ENCODE peak calls at places on chromosome 13, in six cellular contexts. One of them, this sample, is unnamed.

GRCh38 chr13:49218493-49219051 is 1.6 kb upstream of the MLNR start:
- DNase-seq in heart right ventricle: no peak
- DNase-seq in choroid plexus epithelial cell: peak; percentile 29
- DNase-seq in AG04449: no peak
- DNase-seq in neural crest cell: no peak
- DNase-seq in HFFc6: no peak
- DNase-seq in this sample: no peak

GRCh38 chr13:21850013-21851006 is 179.4 kb downstream of the FGF9 start:
- DNase-seq in heart right ventricle: no peak
- DNase-seq in choroid plexus epithelial cell: no peak
- DNase-seq in AG04449: no peak
- DNase-seq in neural crest cell: no peak
- DNase-seq in HFFc6: no peak
- DNase-seq in this sample: no peak

GRCh38 chr13:112889351-112890290 is 79.4 kb upstream of the MCF2L start:
- DNase-seq in heart right ventricle: no peak
- DNase-seq in choroid plexus epithelial cell: no peak
- DNase-seq in AG04449: no peak
- DNase-seq in neural crest cell: no peak
- DNase-seq in HFFc6: no peak
- DNase-seq in this sample: no peak

GRCh38 chr13:98050041-98050466 is 92.8 kb upstream of the FARP1 start:
- DNase-seq in heart right ventricle: no peak
- DNase-seq in choroid plexus epithelial cell: no peak
- DNase-seq in AG04449: no peak
- DNase-seq in neural crest cell: no peak
- DNase-seq in HFFc6: peak; percentile 29
- DNase-seq in this sample: no peak

GRCh38 chr13:75369986-75370385 is 112.0 kb downstream of the TBC1D4 start:
- DNase-seq in heart right ventricle: no peak
- DNase-seq in choroid plexus epithelial cell: no peak
- DNase-seq in AG04449: no peak
- DNase-seq in neural crest cell: no peak
- DNase-seq in HFFc6: no peak
- DNase-seq in this sample: no peak

GRCh38 chr13:33800646-33801186 is 17.2 kb upstream of the RFC3 start:
- DNase-seq in heart right ventricle: no peak
- DNase-seq in choroid plexus epithelial cell: no peak
- DNase-seq in AG04449: no peak
- DNase-seq in neural crest cell: no peak
- DNase-seq in HFFc6: no peak
- DNase-seq in this sample: no peak

GRCh38 chr13:28850226-28850625 is 30.1 kb downstream of the MTUS2 start:
- DNase-seq in heart right ventricle: no peak
- DNase-seq in choroid plexus epithelial cell: no peak
- DNase-seq in AG04449: no peak
- DNase-seq in neural crest cell: no peak
- DNase-seq in HFFc6: no peak
- DNase-seq in this sample: no peak

GRCh38 chr13:79457948-79458347 is 23.0 kb upstream of the NDFIP2 start:
- DNase-seq in heart right ventricle: no peak
- DNase-seq in choroid plexus epithelial cell: peak; percentile 93
- DNase-seq in AG04449: no peak
- DNase-seq in neural crest cell: no peak
- DNase-seq in HFFc6: peak; percentile 89
- DNase-seq in this sample: no peak

GRCh38 chr13:102769679-102770078 is 3.9 kb downstream of the TEX30 start:
- DNase-seq in heart right ventricle: no peak
- DNase-seq in choroid plexus epithelial cell: peak; percentile 51
- DNase-seq in AG04449: no peak
- DNase-seq in neural crest cell: no peak
- DNase-seq in HFFc6: no peak
- DNase-seq in this sample: no peak

GRCh38 chr13:60583196-60583908 is 186.3 kb downstream of the TDRD3 start:
- DNase-seq in heart right ventricle: no peak
- DNase-seq in choroid plexus epithelial cell: peak; percentile 84
- DNase-seq in AG04449: peak; percentile 12
- DNase-seq in neural crest cell: no peak
- DNase-seq in HFFc6: peak; percentile 9
- DNase-seq in this sample: no peak

DNA sequence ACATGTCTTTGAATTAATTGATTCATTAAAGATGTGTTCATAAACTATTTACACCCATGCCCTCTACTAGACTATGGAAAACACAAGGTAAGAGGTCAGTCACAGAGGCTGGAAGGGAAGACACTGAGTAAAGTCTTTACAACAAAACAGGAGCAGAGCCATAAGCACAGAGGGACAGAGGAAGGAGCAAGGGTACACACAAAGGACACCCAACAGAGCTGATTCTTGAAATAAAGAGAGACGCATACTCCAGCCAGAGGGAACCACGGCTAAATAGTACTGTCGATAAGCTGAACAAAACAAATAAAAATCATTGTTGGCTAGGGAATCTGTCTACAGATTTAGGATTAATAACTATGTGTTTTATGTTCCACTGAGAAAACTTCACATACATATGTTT is 289.2 kb downstream of the EFNB2 start:
- DNase-seq in heart right ventricle: no peak
- DNase-seq in choroid plexus epithelial cell: no peak
- DNase-seq in AG04449: no peak
- DNase-seq in neural crest cell: no peak
- DNase-seq in HFFc6: no peak
- DNase-seq in this sample: no peak
- TF ChIP-seq CTCF in heart right ventricle: no peak
- TF ChIP-seq CTCF in choroid plexus epithelial cell: no peak
- TF ChIP-seq CTCF in AG04449: no peak
- TF ChIP-seq CTCF in neural crest cell: no peak
- TF ChIP-seq CTCF in HFFc6: no peak
- TF ChIP-seq CTCF in this sample: no peak

DNA sequence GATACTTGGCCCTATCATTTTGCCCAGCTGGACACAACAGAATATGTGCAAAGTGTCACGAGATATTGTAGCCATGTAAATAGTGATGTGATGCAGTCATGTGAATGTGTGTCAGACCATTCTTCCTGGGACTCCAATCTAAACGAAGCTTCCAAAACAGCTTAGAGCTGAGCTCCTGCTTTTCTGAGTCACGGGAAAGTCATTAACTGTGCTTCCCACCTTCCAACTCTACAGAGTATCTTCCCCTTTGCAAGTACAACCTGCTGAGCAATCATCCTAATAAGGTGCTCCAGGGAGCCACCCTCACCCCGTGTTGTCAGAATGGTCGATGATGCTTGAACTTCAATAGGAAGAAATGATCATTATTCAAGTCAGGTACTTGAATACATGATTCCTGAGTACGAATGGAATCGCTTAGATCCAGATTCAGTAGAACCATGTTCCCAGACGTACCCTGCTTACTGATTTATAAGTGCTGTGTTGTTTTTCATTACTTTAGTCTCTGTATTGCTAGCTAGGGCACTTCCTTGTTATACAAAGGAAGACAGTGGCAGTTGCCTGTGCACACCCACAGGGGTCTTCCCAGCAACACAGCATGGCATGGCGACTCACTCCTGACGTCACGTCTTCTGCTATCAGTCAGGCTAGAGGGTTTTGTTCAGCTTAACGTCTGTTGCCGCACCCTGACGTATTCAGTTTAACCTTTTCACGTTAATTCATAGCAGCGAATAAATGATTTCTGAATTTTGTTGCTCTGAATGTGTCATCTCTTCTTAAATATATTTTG is 294.9 kb downstream of the MYO16 start:
- DNase-seq in heart right ventricle: no peak
- DNase-seq in choroid plexus epithelial cell: peak; percentile 73
- DNase-seq in AG04449: no peak
- DNase-seq in neural crest cell: no peak
- DNase-seq in HFFc6: peak; percentile 10
- DNase-seq in this sample: no peak
- TF ChIP-seq CTCF in heart right ventricle: no peak
- TF ChIP-seq CTCF in choroid plexus epithelial cell: no peak
- TF ChIP-seq CTCF in AG04449: no peak
- TF ChIP-seq CTCF in neural crest cell: no peak
- TF ChIP-seq CTCF in HFFc6: no peak
- TF ChIP-seq CTCF in this sample: no peak

DNA sequence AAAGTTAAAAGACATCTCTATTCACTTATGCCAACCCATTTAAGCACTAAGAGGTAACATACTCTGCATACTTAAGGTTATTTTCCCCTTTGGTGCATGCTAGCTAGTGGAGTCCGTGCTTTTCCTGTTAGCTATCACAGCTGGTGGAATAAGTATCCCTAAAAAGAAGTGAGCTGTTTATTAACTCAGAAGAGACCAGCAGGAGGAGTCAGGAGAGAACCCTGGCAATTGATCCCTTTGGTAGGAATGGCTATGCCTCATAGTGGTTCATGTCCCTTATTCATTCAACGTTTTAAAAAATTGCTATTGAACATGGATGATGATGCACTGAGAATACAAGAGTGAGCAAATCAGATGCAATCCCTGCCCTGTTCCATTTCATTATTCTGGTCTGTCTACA is 12.4 kb upstream of the NEK5 start:
- DNase-seq in heart right ventricle: no peak
- DNase-seq in choroid plexus epithelial cell: peak; percentile 18
- DNase-seq in AG04449: no peak
- DNase-seq in neural crest cell: no peak
- DNase-seq in HFFc6: no peak
- DNase-seq in this sample: no peak
- TF ChIP-seq CTCF in heart right ventricle: no peak
- TF ChIP-seq CTCF in choroid plexus epithelial cell: peak; percentile 29
- TF ChIP-seq CTCF in AG04449: no peak
- TF ChIP-seq CTCF in neural crest cell: no peak
- TF ChIP-seq CTCF in HFFc6: no peak
- TF ChIP-seq CTCF in this sample: peak; percentile 15

DNA sequence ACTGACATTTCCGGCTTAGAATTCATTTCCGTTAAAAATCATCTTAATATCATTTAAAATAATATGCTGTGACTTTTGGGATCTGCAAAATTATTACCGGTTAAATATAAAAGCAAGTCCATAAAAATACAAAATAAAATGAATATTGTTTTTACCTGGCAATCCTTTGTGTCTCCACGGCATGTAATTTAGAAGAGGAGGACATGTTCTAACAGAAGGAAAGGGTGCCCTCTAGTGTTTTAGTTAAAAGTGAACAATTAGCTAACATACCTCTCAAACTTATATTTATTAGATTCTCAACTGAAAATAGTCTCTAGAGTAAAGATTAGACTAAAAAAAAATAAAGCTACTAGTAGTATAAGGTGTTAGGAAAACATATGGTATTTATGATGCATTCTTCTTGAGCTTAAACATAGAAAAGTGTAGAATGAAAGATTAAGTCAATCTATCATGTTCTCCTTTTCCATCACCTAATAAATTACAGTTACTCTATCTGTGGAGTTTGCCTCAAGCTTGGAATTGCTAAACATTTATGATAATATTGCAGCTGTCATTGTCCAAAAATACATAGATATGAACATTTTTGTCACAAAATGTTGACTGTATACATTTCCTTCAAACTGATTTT is 676.7 kb upstream of the SPRY2 start:
- DNase-seq in heart right ventricle: no peak
- DNase-seq in choroid plexus epithelial cell: peak; percentile 76
- DNase-seq in AG04449: no peak
- DNase-seq in neural crest cell: no peak
- DNase-seq in HFFc6: peak; percentile 30
- DNase-seq in this sample: no peak
- TF ChIP-seq CTCF in heart right ventricle: peak; percentile 58
- TF ChIP-seq CTCF in choroid plexus epithelial cell: peak; percentile 61
- TF ChIP-seq CTCF in AG04449: peak; percentile 17
- TF ChIP-seq CTCF in neural crest cell: peak; percentile 83
- TF ChIP-seq CTCF in HFFc6: peak; percentile 80
- TF ChIP-seq CTCF in this sample: peak; percentile 73

GRCh38 chr13:27620377-27621115 is at the start of gene LNX2:
- DNase-seq in heart right ventricle: peak; percentile 99
- DNase-seq in choroid plexus epithelial cell: peak; percentile 98
- DNase-seq in AG04449: peak; percentile 65
- DNase-seq in neural crest cell: peak; percentile 96
- DNase-seq in HFFc6: peak; percentile 95
- DNase-seq in this sample: peak; percentile 99

GRCh38 chr13:27621366-27622101 is at the start of gene POLR1D:
- DNase-seq in heart right ventricle: peak; percentile 81
- DNase-seq in choroid plexus epithelial cell: peak; percentile 80
- DNase-seq in AG04449: no peak
- DNase-seq in neural crest cell: peak; percentile 50
- DNase-seq in HFFc6: peak; percentile 38
- DNase-seq in this sample: peak; percentile 80

GRCh38 chr13:27621116-27621365 is 651 bp upstream of the POLR1D start:
- DNase-seq in heart right ventricle: no peak
- DNase-seq in choroid plexus epithelial cell: no peak
- DNase-seq in AG04449: no peak
- DNase-seq in neural crest cell: no peak
- DNase-seq in HFFc6: no peak
- DNase-seq in this sample: no peak

GRCh38 chr13:27622881-27623280 is 1.2 kb downstream of the POLR1D start:
- DNase-seq in heart right ventricle: no peak
- DNase-seq in choroid plexus epithelial cell: no peak
- DNase-seq in AG04449: no peak
- DNase-seq in neural crest cell: no peak
- DNase-seq in HFFc6: no peak
- DNase-seq in this sample: no peak

DNA sequence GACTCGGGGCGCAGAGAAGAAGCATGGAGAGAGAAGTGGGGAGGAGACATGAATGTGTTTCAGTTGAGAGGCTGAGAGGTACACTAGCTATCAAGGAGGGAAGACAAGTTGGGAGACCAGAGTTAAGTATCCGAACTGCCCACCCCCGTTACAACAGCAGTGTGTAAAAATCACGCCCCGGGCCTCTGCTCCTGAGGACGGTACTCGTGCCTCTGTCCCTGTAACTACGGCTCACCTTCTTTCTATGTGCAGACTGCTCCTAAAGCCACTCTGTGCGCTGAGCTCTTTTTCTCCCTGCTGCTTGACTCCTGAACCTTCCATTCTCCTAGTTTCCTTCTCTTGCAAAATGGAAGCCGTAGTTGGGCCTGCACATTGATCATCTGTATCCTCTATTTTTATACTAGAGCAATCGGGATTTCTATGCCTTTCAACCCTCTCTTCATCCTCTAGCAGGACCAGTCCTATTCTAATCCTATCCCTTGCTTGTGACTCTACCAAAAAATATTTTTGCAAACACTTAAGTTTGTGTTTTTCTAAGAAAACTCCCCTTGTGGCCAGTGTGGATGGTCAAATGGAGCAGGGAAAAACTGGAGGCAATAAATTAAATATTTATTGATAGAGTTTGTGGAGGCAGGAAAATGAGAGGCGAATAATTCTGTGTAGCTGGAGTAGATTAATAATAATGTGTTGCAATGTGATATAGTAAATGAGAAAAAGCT is 569 bp downstream of the POLR1D start:
- DNase-seq in heart right ventricle: no peak
- DNase-seq in choroid plexus epithelial cell: peak; percentile 26
- DNase-seq in AG04449: no peak
- DNase-seq in neural crest cell: no peak
- DNase-seq in HFFc6: peak; percentile 45
- DNase-seq in this sample: no peak
- TF ChIP-seq CTCF in heart right ventricle: peak; percentile 9
- TF ChIP-seq CTCF in choroid plexus epithelial cell: peak; percentile 47
- TF ChIP-seq CTCF in AG04449: peak; percentile 10
- TF ChIP-seq CTCF in neural crest cell: peak; percentile 55
- TF ChIP-seq CTCF in HFFc6: peak; percentile 72
- TF ChIP-seq CTCF in this sample: no peak